ENCODE peak calls at places on chromosomes 5 and 9, in ten cellular contexts. S is activated T-cell treated with anti-CD3 and anti-CD28 coated beads, Interleukin-2, amount 50 U/mL, for 72 hours; G is naive thymus-derived CD8-positive, alpha-beta T cell; A is osteocyte; O is T follicular helper cell; V is uterus; W is T-helper 17 cell; D is stimulated activated CD4-positive, alpha-beta T cell treated with anti-CD3 and anti-CD28 coated beads, Interleukin-15, amount 100 ng/mL, for 24 hours; P is AG10803; U is GM12891. N is an unnamed sample.
A peak's percentile ranks its signal among the peaks of the same experiment; 100 is the strongest.

GRCh38 chr5:154606246-154606645 is 128.2 kb upstream of the HAND1 start:
- DNase-seq in S (no peak), G (no peak), A (no peak), O (no peak), V (no peak), W (no peak), D (no peak), P (no peak), U (no peak), N (no peak)

GRCh38 chr5:148372331-148372730 is 11.4 kb upstream of the FBXO38 start:
- DNase-seq in S (no peak), G (no peak), A (no peak), O (no peak), V (no peak), W (no peak), D (no peak), P (no peak), U (no peak), N (no peak)

GRCh38 chr9:125176632-125177031 is 13.0 kb downstream of the PPP6C start:
- DNase-seq in S (no peak), G (no peak), A (no peak), O (no peak), V (no peak), W (no peak), D (no peak), P (peak; percentile 76), U (no peak), N (no peak)

GRCh38 chr9:100641166-100641565 is 63.3 kb downstream of the CAVIN4 start:
- DNase-seq in S (no peak), G (no peak), A (no peak), O (no peak), V (no peak), W (no peak), D (no peak), P (no peak), U (no peak), N (no peak)

GRCh38 chr9:132048191-132048590 is 31.5 kb downstream of the MED27 start:
- DNase-seq in S (no peak), G (no peak), A (no peak), O (no peak), V (no peak), W (no peak), D (no peak), P (no peak), U (no peak), N (no peak)

GRCh38 chr9:86308687-86309086 is 26.3 kb upstream of the ISCA1 start:
- DNase-seq in S (no peak), G (no peak), A (no peak), O (no peak), V (no peak), W (no peak), D (no peak), P (no peak), U (no peak), N (no peak)

GRCh38 chr9:133690111-133690561 is 48.0 kb downstream of the SARDH start:
- DNase-seq in S (no peak), G (no peak), A (no peak), O (no peak), V (no peak), W (no peak), D (no peak), P (no peak), U (no peak), N (no peak)

GRCh38 chr5:82397741-82398320 is 119.7 kb upstream of the RPS23 start:
- DNase-seq in S (no peak), G (no peak), A (no peak), O (no peak), V (no peak), W (no peak), D (no peak), P (no peak), U (no peak), N (no peak)

N was measured in AG09319.